ENCODE peak calls at places on chromosomes 4 and X, in eight cellular contexts. P is left lung, J is left ventricle myocardium inferior, G is foreskin fibroblast, R is upper lobe of right lung, I is A549, Y is heart right ventricle, U is K562. B is an unnamed sample.

GRCh38 chr4:182085051-182085480 is 158.1 kb upstream of the TENM3 start:
- DNase-seq in P (no peak), J (no peak), R (no peak), Y (no peak), I (no peak), U (no peak), G (no peak), B (no peak)

GRCh38 chr4:31065086-31065485 is 344.9 kb downstream of the PCDH7 start:
- DNase-seq in I (no peak), P (no peak), J (no peak), Y (no peak), U (no peak), R (no peak), G (no peak), B (no peak)

GRCh38 chr4:99028187-99028586 is 32.7 kb downstream of the METAP1 start:
- DNase-seq in R (no peak), P (no peak), I (no peak), J (no peak), U (no peak), Y (no peak), G (peak; percentile 5), B (no peak)

GRCh38 chrX:82125103-82125502 is 923.2 kb downstream of the SH3BGRL start:
- DNase-seq in G (no peak), R (no peak), I (no peak), U (no peak), J (no peak), P (no peak), Y (no peak), B (no peak)

GRCh38 chr4:80266902-80267380 is 477 bp downstream of the FGF5 start:
- DNase-seq in Y (no peak), J (no peak), U (peak; percentile 34), R (no peak), P (no peak), G (peak; percentile 72), I (no peak), B (no peak)

GRCh38 chr4:23364167-23364566 is 525.7 kb downstream of the PPARGC1A start:
- DNase-seq in J (no peak), G (no peak), I (no peak), U (no peak), Y (no peak), R (no peak), P (no peak), B (no peak)

GRCh38 chr4:47913328-47913727 is 1.1 kb downstream of the NFXL1 start:
- DNase-seq in J (no peak), P (no peak), Y (no peak), R (no peak), G (peak; percentile 61), U (no peak), I (no peak), B (no peak)

GRCh38 chrX:34900691-34901090 is 41.9 kb upstream of the FAM47B start:
- DNase-seq in P (no peak), U (no peak), Y (no peak), I (no peak), J (no peak), G (no peak), R (no peak), B (no peak)

GRCh38 chr4:141713771-141714445 is 77.5 kb downstream of the IL15 start:
- DNase-seq in G (peak; percentile 72), Y (no peak), R (no peak), J (no peak), I (peak; percentile 18), U (no peak), P (no peak), B (no peak)

GRCh38 chrX:19670854-19671620 is 155.7 kb upstream of the MAP3K15 start:
- DNase-seq in I (peak; percentile 87), P (no peak), G (peak; percentile 86), R (no peak), Y (peak; percentile 39), U (no peak), J (peak; percentile 22), B (no peak)

GRCh38 chr4:186192068-186192751 is 843 bp downstream of the CYP4V2 start:
- DNase-seq in J (peak; percentile 28), G (peak; percentile 63), I (no peak), U (no peak), P (no peak), R (no peak), Y (peak; percentile 35), B (peak; percentile 61)

GRCh38 chr4:86926428-86927086 is 8.3 kb upstream of the AFF1 start:
- DNase-seq in I (peak; percentile 81), P (no peak), U (peak; percentile 37), R (no peak), Y (no peak), G (no peak), J (no peak), B (no peak)

GRCh38 chrX:129318375-129318774 is 204.9 kb downstream of the SMARCA1 start:
- DNase-seq in P (no peak), G (peak; percentile 10), U (no peak), R (no peak), J (no peak), I (peak; percentile 30), Y (no peak), B (no peak)

GRCh38 chr4:77358315-77358928 is 201.4 kb downstream of the CCNG2 start:
- DNase-seq in R (no peak), I (peak; percentile 8), Y (peak; percentile 21), P (no peak), U (peak; percentile 58), J (no peak), G (peak; percentile 69), B (no peak)

GRCh38 chrX:123230798-123231197 is 46.7 kb downstream of the GRIA3 start:
- DNase-seq in G (no peak), P (no peak), I (no peak), U (no peak), J (no peak), Y (no peak), R (no peak), B (no peak)

GRCh38 chrX:151181088-151181487 is 4.7 kb downstream of the GPR50 start:
- DNase-seq in P (no peak), J (no peak), I (no peak), R (no peak), G (no peak), U (no peak), Y (no peak), B (no peak)

GRCh38 chr4:186946682-186947294 is 223.1 kb upstream of the FAT1 start:
- DNase-seq in P (no peak), J (no peak), U (peak; percentile 32), R (no peak), Y (no peak), I (peak; percentile 79), G (no peak), B (peak; percentile 34)

GRCh38 chrX:16977771-16978170 is 31.3 kb downstream of the REPS2 start:
- DNase-seq in R (no peak), Y (no peak), G (no peak), P (no peak), J (no peak), I (no peak), U (no peak), B (no peak)

GRCh38 chr4:140344111-140344510 is 29.3 kb upstream of the SCOC start:
- DNase-seq in U (no peak), P (no peak), I (no peak), G (no peak), Y (no peak), R (no peak), J (no peak), B (no peak)
- TF ChIP-seq CTCF in U (no peak), P (no peak), I (no peak), G (no peak), Y (no peak), R (no peak), J (no peak), B (no peak)

GRCh38 chr4:168832746-168833575 is 177.1 kb downstream of the CBR4 start:
- DNase-seq in Y (peak; percentile 42), I (no peak), G (peak; percentile 57), R (peak; percentile 69), J (peak; percentile 61), P (no peak), U (no peak), B (peak; percentile 59)

GRCh38 chr4:168831585-168831918 is 178.5 kb downstream of the CBR4 start:
- DNase-seq in P (no peak), Y (no peak), R (no peak), I (no peak), G (no peak), U (no peak), J (no peak), B (no peak)

GRCh38 chr4:168826620-168827019 is 183.4 kb downstream of the CBR4 start:
- DNase-seq in Y (no peak), J (no peak), G (no peak), U (no peak), I (no peak), P (no peak), R (no peak), B (no peak)

GRCh38 chr4:168831919-168832745 is 177.9 kb downstream of the CBR4 start:
- DNase-seq in U (peak; percentile 75), I (peak; percentile 77), Y (peak; percentile 66), G (peak; percentile 91), J (peak; percentile 85), R (peak; percentile 85), P (peak; percentile 77), B (peak; percentile 84)

DNA sequence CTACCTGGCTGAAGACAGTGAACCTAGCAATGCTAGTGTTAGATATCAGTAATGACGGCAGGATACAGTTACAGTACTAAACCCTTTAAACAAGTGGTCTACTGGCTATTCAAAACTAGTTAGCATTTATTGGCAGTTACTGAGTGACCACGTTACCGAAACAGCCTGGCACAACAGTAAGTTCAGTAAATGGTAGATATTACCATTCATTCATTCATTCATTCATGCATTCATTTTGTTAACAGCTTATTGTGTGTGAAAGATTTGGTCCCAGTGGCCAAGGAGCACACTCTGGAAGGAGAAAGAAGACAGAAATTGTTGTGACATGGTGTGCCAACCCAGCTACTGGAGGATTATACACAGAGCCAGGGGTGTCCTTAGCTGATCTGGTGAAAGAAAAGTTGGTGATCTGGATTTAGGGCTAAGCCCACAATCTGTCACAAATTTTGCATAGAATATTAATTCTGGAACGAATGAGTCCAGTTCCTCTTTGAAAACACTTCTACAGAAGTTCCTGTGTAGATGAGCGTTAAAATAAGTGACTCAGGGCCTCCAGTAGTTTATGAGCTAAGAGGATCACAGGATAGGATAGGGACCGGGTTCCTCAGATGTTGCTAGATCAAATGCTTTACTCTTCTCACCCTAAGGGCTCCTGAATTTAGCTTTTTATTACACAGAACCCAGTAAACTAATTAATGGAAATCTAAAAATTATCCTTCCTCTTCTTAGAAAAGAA is 179.1 kb downstream of the CBR4 start:
- DNase-seq in U (no peak), G (peak; percentile 51), Y (no peak), R (no peak), I (no peak), J (no peak), P (no peak), B (no peak)
- H3K4me3 ChIP-seq in U (no peak overlapping the region), G (peak overlapping the region; percentile 83), Y (peak overlapping the region; percentile 78), R (peak overlapping the region; percentile 67), I (peak overlapping the region; percentile 99), J (peak overlapping the region; percentile 89), P (no peak overlapping the region), B (no peak overlapping the region)

DNA sequence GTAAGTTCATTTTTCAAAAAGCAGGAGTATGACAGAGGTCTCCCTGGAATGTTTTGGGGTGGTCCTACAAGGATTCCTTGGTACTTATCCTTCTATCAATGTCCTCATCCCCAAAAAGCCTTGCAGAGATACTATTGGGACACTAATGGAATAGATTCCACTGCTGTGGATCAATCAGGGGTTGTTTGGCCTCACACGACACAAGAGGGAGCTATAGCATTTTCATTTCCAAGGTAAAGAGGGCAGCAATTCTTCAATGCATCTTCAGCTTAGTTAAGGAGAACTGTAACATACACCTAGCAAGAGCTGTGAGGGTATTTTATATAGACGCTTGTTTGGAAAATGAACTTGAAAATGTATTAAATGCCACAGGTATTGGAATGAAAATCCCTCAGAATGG is 50.9 kb downstream of the USP26 start:
- DNase-seq in J (no peak), U (no peak), P (no peak), I (no peak), G (peak; percentile 0), R (no peak), Y (no peak), B (no peak)
- TF ChIP-seq CTCF in J (no peak), U (no peak), P (no peak), I (peak; percentile 21), G (no peak), R (peak; percentile 20), Y (no peak), B (peak; percentile 26)

GRCh38 chrX:40366661-40367060 is 214.1 kb upstream of the ATP6AP2 start:
- DNase-seq in U (no peak), Y (no peak), R (no peak), P (no peak), I (no peak), G (no peak), J (no peak), B (no peak)
- H3K4me3 ChIP-seq in U (no peak overlapping the region), Y (no peak overlapping the region), R (no peak overlapping the region), P (no peak overlapping the region), I (no peak overlapping the region), G (no peak overlapping the region), J (no peak overlapping the region), B (no peak overlapping the region)